ENCODE peak calls at places on chromosomes 4 and X, in six cellular contexts. One of them, this sample, is unnamed.

GRCh38 chrX:334971-335757 is 16.6 kb upstream of the GTPBP6 start:
- DNase-seq in CD4-positive, alpha-beta memory T cell: no peak
- DNase-seq in right lobe of liver: no peak
- DNase-seq in upper lobe of right lung: peak; percentile 57
- DNase-seq in left ventricle myocardium inferior: peak; percentile 10
- DNase-seq in breast epithelium: no peak
- DNase-seq in this sample: no peak

GRCh38 chr4:789571-790465 is 36.1 kb downstream of the CPLX1 start:
- DNase-seq in CD4-positive, alpha-beta memory T cell: no peak
- DNase-seq in right lobe of liver: peak; percentile 59
- DNase-seq in upper lobe of right lung: no peak
- DNase-seq in left ventricle myocardium inferior: no peak
- DNase-seq in breast epithelium: no peak
- DNase-seq in this sample: no peak

GRCh38 chrX:15511563-15511962 is 11.0 kb downstream of the BMX start:
- DNase-seq in CD4-positive, alpha-beta memory T cell: no peak
- DNase-seq in right lobe of liver: no peak
- DNase-seq in upper lobe of right lung: no peak
- DNase-seq in left ventricle myocardium inferior: no peak
- DNase-seq in breast epithelium: no peak
- DNase-seq in this sample: no peak

GRCh38 chr4:4734425-4734824 is 125.0 kb upstream of the MSX1 start:
- DNase-seq in CD4-positive, alpha-beta memory T cell: no peak
- DNase-seq in right lobe of liver: no peak
- DNase-seq in upper lobe of right lung: no peak
- DNase-seq in left ventricle myocardium inferior: no peak
- DNase-seq in breast epithelium: no peak
- DNase-seq in this sample: no peak

GRCh38 chr4:188282620-188283232 is 143.5 kb downstream of the TRIML1 start:
- DNase-seq in CD4-positive, alpha-beta memory T cell: no peak
- DNase-seq in right lobe of liver: no peak
- DNase-seq in upper lobe of right lung: peak; percentile 65
- DNase-seq in left ventricle myocardium inferior: no peak
- DNase-seq in breast epithelium: no peak
- DNase-seq in this sample: no peak

GRCh38 chr4:149164282-149164681 is 651.4 kb downstream of the IQCM start:
- DNase-seq in CD4-positive, alpha-beta memory T cell: no peak
- DNase-seq in right lobe of liver: no peak
- DNase-seq in upper lobe of right lung: no peak
- DNase-seq in left ventricle myocardium inferior: no peak
- DNase-seq in breast epithelium: no peak
- DNase-seq in this sample: peak; percentile 63

GRCh38 chr4:126701756-126702155 is 931.0 kb upstream of the INTU start:
- DNase-seq in CD4-positive, alpha-beta memory T cell: no peak
- DNase-seq in right lobe of liver: no peak
- DNase-seq in upper lobe of right lung: no peak
- DNase-seq in left ventricle myocardium inferior: peak; percentile 40
- DNase-seq in breast epithelium: no peak
- DNase-seq in this sample: no peak

GRCh38 chr4:27048350-27049100 is 187.9 kb downstream of the STIM2 start:
- DNase-seq in CD4-positive, alpha-beta memory T cell: peak; percentile 46
- DNase-seq in right lobe of liver: no peak
- DNase-seq in upper lobe of right lung: no peak
- DNase-seq in left ventricle myocardium inferior: no peak
- DNase-seq in breast epithelium: no peak
- DNase-seq in this sample: no peak

GRCh38 chr4:85370400-85371032 is 104.4 kb upstream of the ARHGAP24 start:
- DNase-seq in CD4-positive, alpha-beta memory T cell: no peak
- DNase-seq in right lobe of liver: no peak
- DNase-seq in upper lobe of right lung: no peak
- DNase-seq in left ventricle myocardium inferior: no peak
- DNase-seq in breast epithelium: no peak
- DNase-seq in this sample: no peak

GRCh38 chr4:180695851-180696250 is 1547.4 kb upstream of the TENM3 start:
- DNase-seq in CD4-positive, alpha-beta memory T cell: no peak
- DNase-seq in right lobe of liver: no peak
- DNase-seq in upper lobe of right lung: no peak
- DNase-seq in left ventricle myocardium inferior: no peak
- DNase-seq in breast epithelium: no peak
- DNase-seq in this sample: peak; percentile 93

GRCh38 chrX:65635371-65635770 is 32.1 kb upstream of the MSN start:
- DNase-seq in CD4-positive, alpha-beta memory T cell: no peak
- DNase-seq in right lobe of liver: no peak
- DNase-seq in upper lobe of right lung: no peak
- DNase-seq in left ventricle myocardium inferior: peak; percentile 17
- DNase-seq in breast epithelium: no peak
- DNase-seq in this sample: no peak

GRCh38 chr4:75527482-75527881 is 13.2 kb downstream of the THAP6 start:
- DNase-seq in CD4-positive, alpha-beta memory T cell: no peak
- DNase-seq in right lobe of liver: no peak
- DNase-seq in upper lobe of right lung: no peak
- DNase-seq in left ventricle myocardium inferior: no peak
- DNase-seq in breast epithelium: no peak
- DNase-seq in this sample: no peak

GRCh38 chr4:147480891-147481576 is at the start of gene EDNRA:
- DNase-seq in CD4-positive, alpha-beta memory T cell: no peak
- DNase-seq in right lobe of liver: no peak
- DNase-seq in upper lobe of right lung: peak; percentile 71
- DNase-seq in left ventricle myocardium inferior: peak; percentile 30
- DNase-seq in breast epithelium: no peak
- DNase-seq in this sample: no peak

GRCh38 chr4:105990933-105991332 is 95.7 kb downstream of the NPNT start:
- DNase-seq in CD4-positive, alpha-beta memory T cell: no peak
- DNase-seq in right lobe of liver: peak; percentile 60
- DNase-seq in upper lobe of right lung: peak; percentile 78
- DNase-seq in left ventricle myocardium inferior: peak; percentile 85
- DNase-seq in breast epithelium: peak; percentile 86
- DNase-seq in this sample: no peak

GRCh38 chr4:75800972-75801371 is 76.6 kb downstream of the USO1 start:
- DNase-seq in CD4-positive, alpha-beta memory T cell: no peak
- DNase-seq in right lobe of liver: no peak
- DNase-seq in upper lobe of right lung: no peak
- DNase-seq in left ventricle myocardium inferior: no peak
- DNase-seq in breast epithelium: no peak
- DNase-seq in this sample: no peak

GRCh38 chr4:150126880-150127236 is 48.6 kb downstream of the DCLK2 start:
- DNase-seq in CD4-positive, alpha-beta memory T cell: no peak
- DNase-seq in right lobe of liver: no peak
- DNase-seq in upper lobe of right lung: no peak
- DNase-seq in left ventricle myocardium inferior: no peak
- DNase-seq in breast epithelium: no peak
- DNase-seq in this sample: no peak

GRCh38 chrX:100649550-100650356 is 5.8 kb downstream of the SRPX2 start:
- DNase-seq in CD4-positive, alpha-beta memory T cell: no peak
- DNase-seq in right lobe of liver: peak; percentile 90
- DNase-seq in upper lobe of right lung: peak; percentile 59
- DNase-seq in left ventricle myocardium inferior: peak; percentile 60
- DNase-seq in breast epithelium: peak; percentile 59
- DNase-seq in this sample: peak; percentile 78

GRCh38 chrX:100647739-100648138 is 3.7 kb downstream of the SRPX2 start:
- DNase-seq in CD4-positive, alpha-beta memory T cell: no peak
- DNase-seq in right lobe of liver: no peak
- DNase-seq in upper lobe of right lung: no peak
- DNase-seq in left ventricle myocardium inferior: no peak
- DNase-seq in breast epithelium: no peak
- DNase-seq in this sample: no peak

GRCh38 chrX:100648601-100649417 is 4.8 kb downstream of the SRPX2 start:
- DNase-seq in CD4-positive, alpha-beta memory T cell: no peak
- DNase-seq in right lobe of liver: no peak
- DNase-seq in upper lobe of right lung: no peak
- DNase-seq in left ventricle myocardium inferior: peak; percentile 20
- DNase-seq in breast epithelium: no peak
- DNase-seq in this sample: peak; percentile 55

GRCh38 chrX:100645106-100645505 is 1.1 kb downstream of the SRPX2 start:
- DNase-seq in CD4-positive, alpha-beta memory T cell: no peak
- DNase-seq in right lobe of liver: no peak
- DNase-seq in upper lobe of right lung: no peak
- DNase-seq in left ventricle myocardium inferior: no peak
- DNase-seq in breast epithelium: no peak
- DNase-seq in this sample: no peak

GRCh38 chrX:100647095-100647494 is 3.1 kb downstream of the SRPX2 start:
- DNase-seq in CD4-positive, alpha-beta memory T cell: no peak
- DNase-seq in right lobe of liver: no peak
- DNase-seq in upper lobe of right lung: no peak
- DNase-seq in left ventricle myocardium inferior: no peak
- DNase-seq in breast epithelium: no peak
- DNase-seq in this sample: no peak
- H3K27ac ChIP-seq in CD4-positive, alpha-beta memory T cell: no peak overlapping the region
- H3K27ac ChIP-seq in right lobe of liver: peak overlapping the region; percentile 80
- H3K27ac ChIP-seq in upper lobe of right lung: no peak overlapping the region
- H3K27ac ChIP-seq in left ventricle myocardium inferior: peak overlapping the region; percentile 87
- H3K27ac ChIP-seq in breast epithelium: peak overlapping the region; percentile 69
- H3K27ac ChIP-seq in this sample: peak overlapping the region; percentile 47

DNA sequence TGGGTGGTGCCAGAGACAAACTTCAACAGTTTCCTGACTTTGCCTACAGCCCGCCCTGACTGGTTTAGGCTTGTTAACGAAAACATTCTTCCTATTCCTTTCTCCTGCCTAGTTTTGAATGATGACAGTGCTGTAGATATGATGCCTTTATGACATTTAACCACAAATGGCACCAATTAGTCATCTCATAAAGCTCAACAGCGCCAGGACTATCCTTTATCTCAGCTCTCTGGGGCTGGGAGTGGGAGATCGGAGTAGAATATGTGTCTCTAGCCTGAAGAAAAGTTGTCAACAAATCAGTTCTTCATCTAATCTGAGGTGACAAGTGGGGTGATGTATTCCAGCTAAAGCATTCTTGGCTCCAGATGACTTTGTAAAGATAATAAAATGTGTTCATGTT is 64.6 kb upstream of the SH3RF1 start:
- DNase-seq in CD4-positive, alpha-beta memory T cell: no peak
- DNase-seq in right lobe of liver: no peak
- DNase-seq in upper lobe of right lung: no peak
- DNase-seq in left ventricle myocardium inferior: no peak
- DNase-seq in breast epithelium: no peak
- DNase-seq in this sample: no peak
- H3K27ac ChIP-seq in CD4-positive, alpha-beta memory T cell: no peak overlapping the region
- H3K27ac ChIP-seq in right lobe of liver: no peak overlapping the region
- H3K27ac ChIP-seq in upper lobe of right lung: no peak overlapping the region
- H3K27ac ChIP-seq in left ventricle myocardium inferior: no peak overlapping the region
- H3K27ac ChIP-seq in breast epithelium: peak overlapping the region; percentile 62
- H3K27ac ChIP-seq in this sample: no peak overlapping the region

GRCh38 chr4:143344011-143344410 is 7.3 kb downstream of the GAB1 start:
- DNase-seq in CD4-positive, alpha-beta memory T cell: no peak
- DNase-seq in right lobe of liver: no peak
- DNase-seq in upper lobe of right lung: no peak
- DNase-seq in left ventricle myocardium inferior: no peak
- DNase-seq in breast epithelium: peak; percentile 44
- DNase-seq in this sample: no peak

GRCh38 chr4:143339497-143339896 is 2.8 kb downstream of the GAB1 start:
- DNase-seq in CD4-positive, alpha-beta memory T cell: no peak
- DNase-seq in right lobe of liver: no peak
- DNase-seq in upper lobe of right lung: no peak
- DNase-seq in left ventricle myocardium inferior: no peak
- DNase-seq in breast epithelium: no peak
- DNase-seq in this sample: no peak

GRCh38 chr4:143343276-143343831 is 6.7 kb downstream of the GAB1 start:
- DNase-seq in CD4-positive, alpha-beta memory T cell: no peak
- DNase-seq in right lobe of liver: no peak
- DNase-seq in upper lobe of right lung: no peak
- DNase-seq in left ventricle myocardium inferior: no peak
- DNase-seq in breast epithelium: no peak
- DNase-seq in this sample: no peak

GRCh38 chr4:143338313-143338712 is 1.6 kb downstream of the GAB1 start:
- DNase-seq in CD4-positive, alpha-beta memory T cell: no peak
- DNase-seq in right lobe of liver: no peak
- DNase-seq in upper lobe of right lung: no peak
- DNase-seq in left ventricle myocardium inferior: no peak
- DNase-seq in breast epithelium: no peak
- DNase-seq in this sample: no peak

GRCh38 chr4:143341186-143341755 is 4.6 kb downstream of the GAB1 start:
- DNase-seq in CD4-positive, alpha-beta memory T cell: no peak
- DNase-seq in right lobe of liver: no peak
- DNase-seq in upper lobe of right lung: no peak
- DNase-seq in left ventricle myocardium inferior: no peak
- DNase-seq in breast epithelium: no peak
- DNase-seq in this sample: no peak
- H3K27ac ChIP-seq in CD4-positive, alpha-beta memory T cell: no peak overlapping the region
- H3K27ac ChIP-seq in right lobe of liver: no peak overlapping the region
- H3K27ac ChIP-seq in upper lobe of right lung: no peak overlapping the region
- H3K27ac ChIP-seq in left ventricle myocardium inferior: no peak overlapping the region
- H3K27ac ChIP-seq in breast epithelium: peak overlapping the region; percentile 22
- H3K27ac ChIP-seq in this sample: no peak overlapping the region

DNA sequence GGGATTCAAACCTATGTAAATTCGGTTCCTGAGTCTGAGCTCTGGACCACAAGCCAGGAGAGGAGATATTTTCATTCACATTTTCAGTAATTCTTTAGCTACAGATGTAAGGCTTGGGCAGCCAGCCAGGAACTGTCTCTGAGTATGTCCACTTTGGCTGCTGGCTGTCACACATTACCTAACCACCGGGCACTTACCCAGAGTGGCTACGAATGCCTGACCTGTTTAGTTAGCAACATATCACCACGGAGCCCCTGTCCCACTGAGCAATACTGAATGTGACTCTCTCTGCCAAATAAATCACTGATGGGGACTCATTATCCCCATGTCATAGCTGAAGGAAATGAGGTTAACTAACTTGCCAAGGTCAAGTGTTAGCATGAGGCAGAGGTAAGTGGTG is 15.3 kb downstream of the USP46 start:
- DNase-seq in CD4-positive, alpha-beta memory T cell: no peak
- DNase-seq in right lobe of liver: peak; percentile 95
- DNase-seq in upper lobe of right lung: peak; percentile 75
- DNase-seq in left ventricle myocardium inferior: peak; percentile 87
- DNase-seq in breast epithelium: peak; percentile 48
- DNase-seq in this sample: peak; percentile 20
- H3K27ac ChIP-seq in CD4-positive, alpha-beta memory T cell: no peak overlapping the region
- H3K27ac ChIP-seq in right lobe of liver: no peak overlapping the region
- H3K27ac ChIP-seq in upper lobe of right lung: no peak overlapping the region
- H3K27ac ChIP-seq in left ventricle myocardium inferior: peak overlapping the region; percentile 74
- H3K27ac ChIP-seq in breast epithelium: no peak overlapping the region
- H3K27ac ChIP-seq in this sample: no peak overlapping the region

GRCh38 chrX:9573282-9574106 is 108.6 kb downstream of the TBL1X start:
- DNase-seq in CD4-positive, alpha-beta memory T cell: no peak
- DNase-seq in right lobe of liver: no peak
- DNase-seq in upper lobe of right lung: no peak
- DNase-seq in left ventricle myocardium inferior: no peak
- DNase-seq in breast epithelium: no peak
- DNase-seq in this sample: no peak
- H3K27ac ChIP-seq in CD4-positive, alpha-beta memory T cell: no peak overlapping the region
- H3K27ac ChIP-seq in right lobe of liver: no peak overlapping the region
- H3K27ac ChIP-seq in upper lobe of right lung: no peak overlapping the region
- H3K27ac ChIP-seq in left ventricle myocardium inferior: no peak overlapping the region
- H3K27ac ChIP-seq in breast epithelium: no peak overlapping the region
- H3K27ac ChIP-seq in this sample: no peak overlapping the region

GRCh38 chrX:11420851-11421250 is 127.6 kb downstream of the AMELX start:
- DNase-seq in CD4-positive, alpha-beta memory T cell: no peak
- DNase-seq in right lobe of liver: no peak
- DNase-seq in upper lobe of right lung: no peak
- DNase-seq in left ventricle myocardium inferior: no peak
- DNase-seq in breast epithelium: no peak
- DNase-seq in this sample: no peak
- H3K27ac ChIP-seq in CD4-positive, alpha-beta memory T cell: no peak overlapping the region
- H3K27ac ChIP-seq in right lobe of liver: no peak overlapping the region
- H3K27ac ChIP-seq in upper lobe of right lung: no peak overlapping the region
- H3K27ac ChIP-seq in left ventricle myocardium inferior: no peak overlapping the region
- H3K27ac ChIP-seq in breast epithelium: no peak overlapping the region
- H3K27ac ChIP-seq in this sample: no peak overlapping the region